ENCODE peak calls at places on chromosomes 11 and 22, in five cellular contexts. One of them, this sample, is unnamed.

GRCh38 chr22:29813563-29813962 is 24.5 kb downstream of the ASCC2 start:
- DNase-seq in iPS-NIHi11: no peak
- DNase-seq in testis: no peak
- DNase-seq in activated CD4-positive, alpha-beta T cell treated with anti-CD3 and anti-CD28 coated beads, Interleukin-2, amount 10 ng/mL, durations not matched to agents 7 days and 5 days: no peak
- DNase-seq in smooth muscle cell of the brain vasculature: no peak
- DNase-seq in this sample: no peak

GRCh38 chr11:32809313-32809712 is 14.9 kb upstream of the CCDC73 start:
- DNase-seq in iPS-NIHi11: peak
- DNase-seq in testis: peak
- DNase-seq in activated CD4-positive, alpha-beta T cell treated with anti-CD3 and anti-CD28 coated beads, Interleukin-2, amount 10 ng/mL, durations not matched to agents 7 days and 5 days: peak
- DNase-seq in smooth muscle cell of the brain vasculature: peak
- DNase-seq in this sample: peak

GRCh38 chr11:118641463-118642019 is 34.1 kb downstream of the PHLDB1 start:
- DNase-seq in iPS-NIHi11: no peak
- DNase-seq in testis: no peak
- DNase-seq in activated CD4-positive, alpha-beta T cell treated with anti-CD3 and anti-CD28 coated beads, Interleukin-2, amount 10 ng/mL, durations not matched to agents 7 days and 5 days: no peak
- DNase-seq in smooth muscle cell of the brain vasculature: no peak
- DNase-seq in this sample: no peak

GRCh38 chr11:62806611-62807121 is 1.4 kb upstream of the NXF1 start:
- DNase-seq in iPS-NIHi11: no peak
- DNase-seq in testis: no peak
- DNase-seq in activated CD4-positive, alpha-beta T cell treated with anti-CD3 and anti-CD28 coated beads, Interleukin-2, amount 10 ng/mL, durations not matched to agents 7 days and 5 days: no peak
- DNase-seq in smooth muscle cell of the brain vasculature: no peak
- DNase-seq in this sample: no peak

GRCh38 chr11:64525711-64526110 is 65.3 kb upstream of the SLC22A12 start:
- DNase-seq in iPS-NIHi11: no peak
- DNase-seq in testis: no peak
- DNase-seq in activated CD4-positive, alpha-beta T cell treated with anti-CD3 and anti-CD28 coated beads, Interleukin-2, amount 10 ng/mL, durations not matched to agents 7 days and 5 days: no peak
- DNase-seq in smooth muscle cell of the brain vasculature: no peak
- DNase-seq in this sample: no peak

GRCh38 chr22:36395922-36396321 is 8.2 kb upstream of the MYH9 start:
- DNase-seq in iPS-NIHi11: peak
- DNase-seq in testis: no peak
- DNase-seq in activated CD4-positive, alpha-beta T cell treated with anti-CD3 and anti-CD28 coated beads, Interleukin-2, amount 10 ng/mL, durations not matched to agents 7 days and 5 days: no peak
- DNase-seq in smooth muscle cell of the brain vasculature: no peak
- DNase-seq in this sample: no peak

GRCh38 chr11:61919113-61919840 is 1.9 kb upstream of the RAB3IL1 start:
- DNase-seq in iPS-NIHi11: peak
- DNase-seq in testis: no peak
- DNase-seq in activated CD4-positive, alpha-beta T cell treated with anti-CD3 and anti-CD28 coated beads, Interleukin-2, amount 10 ng/mL, durations not matched to agents 7 days and 5 days: no peak
- DNase-seq in smooth muscle cell of the brain vasculature: no peak
- DNase-seq in this sample: no peak

GRCh38 chr22:47987885-47988515 is 1225.5 kb downstream of the TBC1D22A start:
- DNase-seq in iPS-NIHi11: no peak
- DNase-seq in testis: no peak
- DNase-seq in activated CD4-positive, alpha-beta T cell treated with anti-CD3 and anti-CD28 coated beads, Interleukin-2, amount 10 ng/mL, durations not matched to agents 7 days and 5 days: no peak
- DNase-seq in smooth muscle cell of the brain vasculature: no peak
- DNase-seq in this sample: no peak

GRCh38 chr22:43179151-43179910 is 7.6 kb downstream of the TTLL12 start:
- DNase-seq in iPS-NIHi11: no peak
- DNase-seq in testis: no peak
- DNase-seq in activated CD4-positive, alpha-beta T cell treated with anti-CD3 and anti-CD28 coated beads, Interleukin-2, amount 10 ng/mL, durations not matched to agents 7 days and 5 days: no peak
- DNase-seq in smooth muscle cell of the brain vasculature: no peak
- DNase-seq in this sample: no peak

GRCh38 chr11:101974255-101974654 is 57.9 kb upstream of the ANGPTL5 start:
- DNase-seq in iPS-NIHi11: no peak
- DNase-seq in testis: no peak
- DNase-seq in activated CD4-positive, alpha-beta T cell treated with anti-CD3 and anti-CD28 coated beads, Interleukin-2, amount 10 ng/mL, durations not matched to agents 7 days and 5 days: no peak
- DNase-seq in smooth muscle cell of the brain vasculature: no peak
- DNase-seq in this sample: no peak

GRCh38 chr11:44760917-44761545 is 34.3 kb downstream of the TSPAN18 start:
- DNase-seq in iPS-NIHi11: peak
- DNase-seq in testis: no peak
- DNase-seq in activated CD4-positive, alpha-beta T cell treated with anti-CD3 and anti-CD28 coated beads, Interleukin-2, amount 10 ng/mL, durations not matched to agents 7 days and 5 days: no peak
- DNase-seq in smooth muscle cell of the brain vasculature: no peak
- DNase-seq in this sample: no peak

GRCh38 chr11:22898036-22898435 is 37.8 kb upstream of the CCDC179 start:
- DNase-seq in iPS-NIHi11: no peak
- DNase-seq in testis: no peak
- DNase-seq in activated CD4-positive, alpha-beta T cell treated with anti-CD3 and anti-CD28 coated beads, Interleukin-2, amount 10 ng/mL, durations not matched to agents 7 days and 5 days: no peak
- DNase-seq in smooth muscle cell of the brain vasculature: no peak
- DNase-seq in this sample: no peak

GRCh38 chr22:44259366-44260215 is 53.2 kb downstream of the SHISAL1 start:
- DNase-seq in iPS-NIHi11: peak
- DNase-seq in testis: no peak
- DNase-seq in activated CD4-positive, alpha-beta T cell treated with anti-CD3 and anti-CD28 coated beads, Interleukin-2, amount 10 ng/mL, durations not matched to agents 7 days and 5 days: no peak
- DNase-seq in smooth muscle cell of the brain vasculature: no peak
- DNase-seq in this sample: no peak

GRCh38 chr11:13923182-13923581 is 39.3 kb upstream of the SPON1 start:
- DNase-seq in iPS-NIHi11: no peak
- DNase-seq in testis: no peak
- DNase-seq in activated CD4-positive, alpha-beta T cell treated with anti-CD3 and anti-CD28 coated beads, Interleukin-2, amount 10 ng/mL, durations not matched to agents 7 days and 5 days: no peak
- DNase-seq in smooth muscle cell of the brain vasculature: no peak
- DNase-seq in this sample: no peak

GRCh38 chr22:19866665-19867009 is 12.0 kb upstream of the GNB1L start:
- DNase-seq in iPS-NIHi11: no peak
- DNase-seq in testis: no peak
- DNase-seq in activated CD4-positive, alpha-beta T cell treated with anti-CD3 and anti-CD28 coated beads, Interleukin-2, amount 10 ng/mL, durations not matched to agents 7 days and 5 days: no peak
- DNase-seq in smooth muscle cell of the brain vasculature: no peak
- DNase-seq in this sample: no peak

This sample was measured in SK-N-MC.